ENCODE peak calls at places on chromosomes 3 and 15, in eight cellular contexts. N, U, D, R, X, K, G and W are unnamed samples.

GRCh38 chr3:184604956-184605290 is 43.3 kb downstream of the EPHB3 start:
- DNase-seq in N (no peak), U (no peak), D (no peak), R (no peak), X (no peak), K (no peak), G (no peak), W (no peak)

GRCh38 chr15:63080638-63081250 is 38.2 kb downstream of the TPM1 start:
- DNase-seq in N (peak; percentile 68), U (no peak), D (no peak), R (no peak), X (no peak), K (no peak), G (no peak), W (no peak)

GRCh38 chr15:68642491-68642845 is 63.7 kb downstream of the CORO2B start:
- DNase-seq in N (no peak), U (no peak), D (no peak), R (no peak), X (peak; percentile 28), K (no peak), G (no peak), W (no peak)

GRCh38 chr15:55267401-55268053 is 22.1 kb downstream of the RAB27A start:
- DNase-seq in N (no peak), U (peak; percentile 71), D (peak; percentile 43), R (peak; percentile 70), X (no peak), K (no peak), G (no peak), W (no peak)

GRCh38 chr3:12288466-12289129 is at the start of gene PPARG:
- DNase-seq in N (no peak), U (no peak), D (peak; percentile 84), R (no peak), X (peak; percentile 72), K (no peak), G (peak; percentile 43), W (no peak)

GRCh38 chr15:38671675-38672141 is 107.1 kb upstream of the RASGRP1 start:
- DNase-seq in N (no peak), U (peak; percentile 76), D (peak; percentile 58), R (peak; percentile 47), X (no peak), K (no peak), G (no peak), W (peak; percentile 77)

GRCh38 chr3:23062982-23063381 is 140.1 kb upstream of the UBE2E2 start:
- DNase-seq in N (no peak), U (no peak), D (no peak), R (no peak), X (no peak), K (no peak), G (no peak), W (no peak)

GRCh38 chr3:58899159-58899952 is 150.5 kb downstream of the CFAP20DC start:
- DNase-seq in N (peak; percentile 18), U (peak; percentile 57), D (peak; percentile 5), R (peak; percentile 75), X (peak; percentile 10), K (no peak), G (no peak), W (peak; percentile 61)

GRCh38 chr3:46959169-46959515 is 17.4 kb downstream of the CCDC12 start:
- DNase-seq in N (no peak), U (no peak), D (no peak), R (peak; percentile 54), X (no peak), K (no peak), G (no peak), W (no peak)

GRCh38 chr3:149603126-149604074 is 54.4 kb downstream of the WWTR1 start:
- DNase-seq in N (no peak), U (no peak), D (peak; percentile 65), R (no peak), X (no peak), K (peak; percentile 73), G (no peak), W (no peak)